ENCODE peak calls at places on chromosome 13, in nine cellular contexts. One of them, this sample, is unnamed.

GRCh38 chr13:89352384-89352783 is 1681.2 kb downstream of the SLITRK5 start:
- DNase-seq in brain microvascular endothelial cell: no peak
- DNase-seq in CD8-positive, alpha-beta T cell: no peak
- DNase-seq in bronchial epithelial cell: no peak
- DNase-seq in psoas muscle: no peak
- DNase-seq in NT2/D1: no peak
- DNase-seq in pancreas: no peak
- DNase-seq in transverse colon: no peak
- DNase-seq in GM06990: no peak
- DNase-seq in this sample: no peak

GRCh38 chr13:101773062-101773461 is 320.6 kb downstream of the ITGBL1 start:
- DNase-seq in pancreas: no peak
- DNase-seq in GM06990: no peak
- DNase-seq in transverse colon: no peak
- DNase-seq in bronchial epithelial cell: peak
- DNase-seq in psoas muscle: no peak
- DNase-seq in NT2/D1: no peak
- DNase-seq in CD8-positive, alpha-beta T cell: no peak
- DNase-seq in brain microvascular endothelial cell: no peak
- DNase-seq in this sample: no peak

GRCh38 chr13:36369268-36370107 is 23.3 kb upstream of the SPART start:
- DNase-seq in CD8-positive, alpha-beta T cell: no peak
- DNase-seq in bronchial epithelial cell: no peak
- DNase-seq in transverse colon: no peak
- DNase-seq in psoas muscle: no peak
- DNase-seq in GM06990: no peak
- DNase-seq in pancreas: no peak
- DNase-seq in brain microvascular endothelial cell: no peak
- DNase-seq in NT2/D1: no peak
- DNase-seq in this sample: no peak

GRCh38 chr13:63364159-63364558 is 1948.5 kb upstream of the PCDH20 start:
- DNase-seq in CD8-positive, alpha-beta T cell: no peak
- DNase-seq in bronchial epithelial cell: no peak
- DNase-seq in pancreas: no peak
- DNase-seq in brain microvascular endothelial cell: no peak
- DNase-seq in GM06990: no peak
- DNase-seq in transverse colon: no peak
- DNase-seq in NT2/D1: no peak
- DNase-seq in psoas muscle: no peak
- DNase-seq in this sample: no peak

GRCh38 chr13:95447766-95448165 is 104.8 kb upstream of the CLDN10 start:
- DNase-seq in GM06990: no peak
- DNase-seq in brain microvascular endothelial cell: no peak
- DNase-seq in pancreas: no peak
- DNase-seq in psoas muscle: no peak
- DNase-seq in NT2/D1: no peak
- DNase-seq in CD8-positive, alpha-beta T cell: no peak
- DNase-seq in transverse colon: no peak
- DNase-seq in bronchial epithelial cell: no peak
- DNase-seq in this sample: no peak

GRCh38 chr13:114049026-114049425 is 75.2 kb upstream of the C13orf46 start:
- DNase-seq in pancreas: no peak
- DNase-seq in GM06990: peak
- DNase-seq in psoas muscle: no peak
- DNase-seq in brain microvascular endothelial cell: no peak
- DNase-seq in CD8-positive, alpha-beta T cell: peak
- DNase-seq in NT2/D1: no peak
- DNase-seq in transverse colon: peak
- DNase-seq in bronchial epithelial cell: no peak
- DNase-seq in this sample: no peak

GRCh38 chr13:97257800-97258799 is 36.0 kb downstream of the MBNL2 start:
- DNase-seq in CD8-positive, alpha-beta T cell: no peak
- DNase-seq in transverse colon: no peak
- DNase-seq in NT2/D1: no peak
- DNase-seq in pancreas: peak
- DNase-seq in psoas muscle: peak
- DNase-seq in GM06990: peak
- DNase-seq in brain microvascular endothelial cell: peak
- DNase-seq in bronchial epithelial cell: peak
- DNase-seq in this sample: no peak

GRCh38 chr13:63427170-63427569 is 2011.5 kb upstream of the PCDH20 start:
- DNase-seq in CD8-positive, alpha-beta T cell: no peak
- DNase-seq in GM06990: no peak
- DNase-seq in bronchial epithelial cell: no peak
- DNase-seq in brain microvascular endothelial cell: no peak
- DNase-seq in NT2/D1: no peak
- DNase-seq in transverse colon: no peak
- DNase-seq in psoas muscle: no peak
- DNase-seq in pancreas: no peak
- DNase-seq in this sample: no peak

GRCh38 chr13:26342898-26343297 is 89.0 kb downstream of the CDK8 start:
- DNase-seq in brain microvascular endothelial cell: no peak
- DNase-seq in GM06990: no peak
- DNase-seq in psoas muscle: no peak
- DNase-seq in bronchial epithelial cell: no peak
- DNase-seq in NT2/D1: no peak
- DNase-seq in CD8-positive, alpha-beta T cell: no peak
- DNase-seq in pancreas: no peak
- DNase-seq in transverse colon: no peak
- DNase-seq in this sample: no peak

GRCh38 chr13:51291341-51291740 is 48.1 kb upstream of the SERPINE3 start:
- DNase-seq in pancreas: no peak
- DNase-seq in GM06990: no peak
- DNase-seq in CD8-positive, alpha-beta T cell: no peak
- DNase-seq in NT2/D1: no peak
- DNase-seq in bronchial epithelial cell: peak
- DNase-seq in brain microvascular endothelial cell: no peak
- DNase-seq in psoas muscle: no peak
- DNase-seq in transverse colon: no peak
- DNase-seq in this sample: no peak

GRCh38 chr13:95002126-95002525 is 289.8 kb upstream of the SOX21 start:
- DNase-seq in pancreas: no peak
- DNase-seq in NT2/D1: no peak
- DNase-seq in psoas muscle: no peak
- DNase-seq in GM06990: no peak
- DNase-seq in transverse colon: no peak
- DNase-seq in bronchial epithelial cell: no peak
- DNase-seq in CD8-positive, alpha-beta T cell: no peak
- DNase-seq in brain microvascular endothelial cell: no peak
- DNase-seq in this sample: no peak

GRCh38 chr13:37295046-37295445 is 189.6 kb upstream of the CSNK1A1L start:
- DNase-seq in CD8-positive, alpha-beta T cell: no peak
- DNase-seq in bronchial epithelial cell: no peak
- DNase-seq in pancreas: no peak
- DNase-seq in psoas muscle: peak
- DNase-seq in GM06990: no peak
- DNase-seq in NT2/D1: no peak
- DNase-seq in brain microvascular endothelial cell: peak
- DNase-seq in transverse colon: no peak
- DNase-seq in this sample: no peak

GRCh38 chr13:45849408-45849807 is 2.1 kb downstream of the SIAH3 start:
- DNase-seq in pancreas: no peak
- DNase-seq in NT2/D1: no peak
- DNase-seq in transverse colon: no peak
- DNase-seq in psoas muscle: no peak
- DNase-seq in bronchial epithelial cell: no peak
- DNase-seq in CD8-positive, alpha-beta T cell: no peak
- DNase-seq in GM06990: no peak
- DNase-seq in brain microvascular endothelial cell: no peak
- DNase-seq in this sample: no peak

GRCh38 chr13:29532821-29533220 is 62.7 kb downstream of the SLC7A1 start:
- DNase-seq in pancreas: no peak
- DNase-seq in bronchial epithelial cell: no peak
- DNase-seq in NT2/D1: no peak
- DNase-seq in CD8-positive, alpha-beta T cell: no peak
- DNase-seq in psoas muscle: no peak
- DNase-seq in GM06990: no peak
- DNase-seq in transverse colon: no peak
- DNase-seq in brain microvascular endothelial cell: no peak
- DNase-seq in this sample: no peak

GRCh38 chr13:53775807-53776206 is 747.2 kb downstream of the OLFM4 start:
- DNase-seq in CD8-positive, alpha-beta T cell: no peak
- DNase-seq in transverse colon: no peak
- DNase-seq in pancreas: no peak
- DNase-seq in brain microvascular endothelial cell: no peak
- DNase-seq in GM06990: no peak
- DNase-seq in NT2/D1: no peak
- DNase-seq in bronchial epithelial cell: no peak
- DNase-seq in psoas muscle: no peak
- DNase-seq in this sample: no peak

GRCh38 chr13:104008075-104008474 is 941.9 kb upstream of the SLC10A2 start:
- DNase-seq in brain microvascular endothelial cell: no peak
- DNase-seq in psoas muscle: no peak
- DNase-seq in CD8-positive, alpha-beta T cell: no peak
- DNase-seq in bronchial epithelial cell: no peak
- DNase-seq in GM06990: no peak
- DNase-seq in transverse colon: no peak
- DNase-seq in NT2/D1: no peak
- DNase-seq in pancreas: no peak
- DNase-seq in this sample: no peak

GRCh38 chr13:113886561-113887112 is 22.8 kb upstream of the GAS6 start:
- DNase-seq in brain microvascular endothelial cell: no peak
- DNase-seq in transverse colon: no peak
- DNase-seq in psoas muscle: no peak
- DNase-seq in GM06990: no peak
- DNase-seq in NT2/D1: no peak
- DNase-seq in CD8-positive, alpha-beta T cell: no peak
- DNase-seq in pancreas: no peak
- DNase-seq in bronchial epithelial cell: no peak
- DNase-seq in this sample: no peak

GRCh38 chr13:106232680-106233079 is 302.8 kb downstream of the EFNB2 start:
- DNase-seq in brain microvascular endothelial cell: no peak
- DNase-seq in GM06990: no peak
- DNase-seq in CD8-positive, alpha-beta T cell: no peak
- DNase-seq in pancreas: no peak
- DNase-seq in psoas muscle: no peak
- DNase-seq in bronchial epithelial cell: no peak
- DNase-seq in NT2/D1: no peak
- DNase-seq in transverse colon: no peak
- DNase-seq in this sample: no peak

GRCh38 chr13:73088332-73088935 is 29.6 kb downstream of the KLF5 start:
- DNase-seq in NT2/D1: no peak
- DNase-seq in CD8-positive, alpha-beta T cell: no peak
- DNase-seq in brain microvascular endothelial cell: no peak
- DNase-seq in pancreas: no peak
- DNase-seq in psoas muscle: no peak
- DNase-seq in transverse colon: no peak
- DNase-seq in GM06990: no peak
- DNase-seq in bronchial epithelial cell: no peak
- DNase-seq in this sample: no peak
- H3K4me3 ChIP-seq in NT2/D1: no peak
- H3K4me3 ChIP-seq in CD8-positive, alpha-beta T cell: no peak
- H3K4me3 ChIP-seq in brain microvascular endothelial cell: no peak
- H3K4me3 ChIP-seq in pancreas: no peak
- H3K4me3 ChIP-seq in psoas muscle: no peak
- H3K4me3 ChIP-seq in transverse colon: no peak
- H3K4me3 ChIP-seq in GM06990: no peak
- H3K4me3 ChIP-seq in bronchial epithelial cell: no peak
- H3K4me3 ChIP-seq in this sample: no peak

GRCh38 chr13:71861769-71862168 is 5.2 kb downstream of the DACH1 start:
- DNase-seq in NT2/D1: no peak
- DNase-seq in CD8-positive, alpha-beta T cell: no peak
- DNase-seq in bronchial epithelial cell: no peak
- DNase-seq in brain microvascular endothelial cell: no peak
- DNase-seq in psoas muscle: no peak
- DNase-seq in GM06990: no peak
- DNase-seq in pancreas: no peak
- DNase-seq in transverse colon: no peak
- DNase-seq in this sample: no peak
- H3K4me3 ChIP-seq in NT2/D1: no peak
- H3K4me3 ChIP-seq in CD8-positive, alpha-beta T cell: no peak
- H3K4me3 ChIP-seq in bronchial epithelial cell: no peak
- H3K4me3 ChIP-seq in brain microvascular endothelial cell: no peak
- H3K4me3 ChIP-seq in psoas muscle: no peak
- H3K4me3 ChIP-seq in GM06990: no peak
- H3K4me3 ChIP-seq in pancreas: no peak
- H3K4me3 ChIP-seq in transverse colon: no peak
- H3K4me3 ChIP-seq in this sample: no peak

DNA sequence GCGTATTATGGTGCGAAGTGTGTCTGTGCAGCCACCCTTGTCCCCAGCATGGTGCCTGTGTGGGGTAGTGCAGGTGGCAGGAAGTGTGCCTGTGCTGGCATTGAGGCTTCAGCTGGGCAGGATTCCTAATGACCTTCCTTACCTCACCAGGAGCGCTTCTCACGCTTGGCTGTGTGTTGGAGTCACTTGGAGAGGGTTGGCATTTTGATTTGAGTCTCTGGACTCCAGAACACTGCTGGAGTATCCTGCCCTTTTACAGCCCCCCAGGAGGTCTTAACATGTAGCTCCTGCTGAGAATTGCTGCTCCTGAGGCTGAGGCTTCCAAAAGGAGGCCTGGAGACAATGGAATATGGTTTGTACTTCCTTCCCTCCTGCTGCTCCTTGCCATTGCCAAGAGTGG is 87.0 kb downstream of the ARHGEF7 start:
- DNase-seq in CD8-positive, alpha-beta T cell: no peak
- DNase-seq in brain microvascular endothelial cell: no peak
- DNase-seq in psoas muscle: no peak
- DNase-seq in GM06990: no peak
- DNase-seq in transverse colon: no peak
- DNase-seq in NT2/D1: no peak
- DNase-seq in bronchial epithelial cell: no peak
- DNase-seq in pancreas: no peak
- DNase-seq in this sample: no peak
- H3K4me3 ChIP-seq in CD8-positive, alpha-beta T cell: no peak
- H3K4me3 ChIP-seq in brain microvascular endothelial cell: no peak
- H3K4me3 ChIP-seq in psoas muscle: no peak
- H3K4me3 ChIP-seq in GM06990: peak
- H3K4me3 ChIP-seq in transverse colon: no peak
- H3K4me3 ChIP-seq in NT2/D1: no peak
- H3K4me3 ChIP-seq in bronchial epithelial cell: no peak
- H3K4me3 ChIP-seq in pancreas: no peak
- H3K4me3 ChIP-seq in this sample: no peak

DNA sequence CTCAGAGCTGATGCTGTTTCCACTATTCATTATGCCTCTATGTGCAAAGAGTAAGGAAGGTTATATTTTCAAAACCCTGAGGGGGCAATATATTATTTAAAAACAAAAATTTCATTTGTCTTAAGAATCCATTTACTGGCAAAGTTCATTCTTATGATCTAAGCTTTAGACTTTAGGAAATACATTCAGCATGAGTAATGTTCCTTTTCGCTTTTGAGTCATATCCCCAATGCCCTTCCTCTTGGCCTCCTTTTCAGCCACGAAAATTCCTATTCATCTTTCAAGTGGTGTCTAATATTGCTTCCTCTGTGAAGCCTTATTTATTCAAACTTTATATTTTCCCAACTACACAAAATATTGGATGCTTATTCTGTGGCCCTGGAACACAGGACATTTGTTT is 1317.0 kb downstream of the PCDH9 start:
- DNase-seq in NT2/D1: no peak
- DNase-seq in CD8-positive, alpha-beta T cell: no peak
- DNase-seq in transverse colon: no peak
- DNase-seq in psoas muscle: no peak
- DNase-seq in pancreas: no peak
- DNase-seq in GM06990: no peak
- DNase-seq in bronchial epithelial cell: peak
- DNase-seq in brain microvascular endothelial cell: peak
- DNase-seq in this sample: no peak
- H3K4me3 ChIP-seq in NT2/D1: no peak
- H3K4me3 ChIP-seq in CD8-positive, alpha-beta T cell: no peak
- H3K4me3 ChIP-seq in transverse colon: no peak
- H3K4me3 ChIP-seq in psoas muscle: no peak
- H3K4me3 ChIP-seq in pancreas: no peak
- H3K4me3 ChIP-seq in GM06990: no peak
- H3K4me3 ChIP-seq in bronchial epithelial cell: no peak
- H3K4me3 ChIP-seq in brain microvascular endothelial cell: no peak
- H3K4me3 ChIP-seq in this sample: no peak